ENCODE peak calls at places on chromosomes 6 and 20, in five cellular contexts. D is HEK293T, F is HepG2, T is NT2/D1, W is H1. S is an unnamed sample.

GRCh38 chr20:54092021-54092420 is 21.6 kb upstream of the BCAS1 start:
- DNase-seq in F (no peak), T (no peak), W (no peak), D (no peak), S (no peak)

GRCh38 chr6:18469486-18469885 is 82.3 kb downstream of the RNF144B start:
- DNase-seq in F (no peak), T (no peak), W (no peak), D (no peak), S (no peak)

GRCh38 chr6:126797981-126798380 is 320.5 kb upstream of the RSPO3 start:
- DNase-seq in T (no peak), W (no peak), D (no peak), F (no peak), S (no peak)

GRCh38 chr6:37930288-37931075 is 111.0 kb downstream of the ZFAND3 start:
- DNase-seq in T (no peak), D (no peak), F (peak; percentile 65), W (no peak), S (no peak)

GRCh38 chr6:12301009-12301408 is 10.8 kb downstream of the EDN1 start:
- DNase-seq in T (no peak), D (no peak), F (no peak), W (no peak), S (no peak)

GRCh38 chr6:166202321-166202733 is 34.7 kb upstream of the TBXT start:
- DNase-seq in F (no peak), W (no peak), T (no peak), D (no peak), S (peak; percentile 51)

GRCh38 chr6:144602523-144603180 is 317.5 kb downstream of the UTRN start:
- DNase-seq in T (no peak), D (no peak), W (no peak), F (no peak), S (no peak)

GRCh38 chr6:55674672-55675071 is 95.7 kb upstream of the HMGCLL1 start:
- DNase-seq in D (no peak), T (no peak), W (no peak), F (no peak), S (no peak)

GRCh38 chr6:44040786-44041185 is 86.5 kb downstream of the MRPL14 start:
- DNase-seq in F (no peak), T (no peak), W (no peak), D (no peak), S (no peak)

GRCh38 chr6:51844391-51844735 is 243.1 kb downstream of the PKHD1 start:
- DNase-seq in D (no peak), T (no peak), F (no peak), W (no peak), S (no peak)

GRCh38 chr20:35215066-35215956 is 11.2 kb upstream of the MMP24 start:
- DNase-seq in W (no peak), D (no peak), F (peak; percentile 61), T (no peak), S (no peak)

GRCh38 chr20:21018576-21018975 is 87.6 kb downstream of the LINC00237 start:
- DNase-seq in T (no peak), F (no peak), W (no peak), D (no peak), S (no peak)

GRCh38 chr6:18551228-18551627 is 164.1 kb downstream of the RNF144B start:
- DNase-seq in W (no peak), F (no peak), D (no peak), T (no peak), S (no peak)

GRCh38 chr6:20024316-20024673 is 187.1 kb downstream of the ID4 start:
- DNase-seq in W (no peak), T (no peak), D (no peak), F (no peak), S (no peak)

GRCh38 chr6:146542881-146543210 is 787 bp upstream of the RAB32 start:
- DNase-seq in T (no peak), F (no peak), D (no peak), W (no peak), S (no peak)

GRCh38 chr6:111987295-111987694 is 66.6 kb upstream of the CCN6 start:
- DNase-seq in F (no peak), D (no peak), T (no peak), W (no peak), S (no peak)

GRCh38 chr20:32585011-32585518 is at the start of gene NOL4L:
- DNase-seq in W (no peak), D (peak; percentile 36), F (no peak), T (no peak), S (no peak)

GRCh38 chr6:32965901-32966300 is 2.5 kb upstream of the BRD2 start:
- DNase-seq in D (no peak), T (no peak), W (no peak), F (no peak), S (no peak)

GRCh38 chr20:63850689-63851547 is 10.4 kb upstream of the ABHD16B start:
- DNase-seq in W (no peak), F (no peak), T (no peak), D (no peak), S (peak; percentile 83)

GRCh38 chr6:27865952-27866369 is 46.2 kb downstream of the OR2B2 start:
- DNase-seq in F (no peak), W (no peak), D (no peak), T (peak; percentile 63), S (no peak)

GRCh38 chr6:17928514-17929430 is 58.7 kb downstream of the KIF13A start:
- DNase-seq in D (no peak), F (peak; percentile 41), W (no peak), T (no peak), S (no peak)

GRCh38 chr6:2763345-2763841 is 1.8 kb upstream of the WRNIP1 start:
- DNase-seq in D (no peak), T (no peak), F (no peak), W (no peak), S (no peak)

GRCh38 chr6:149881860-149882259 is 16.1 kb downstream of the RAET1E start:
- DNase-seq in W (no peak), F (no peak), T (no peak), D (no peak), S (no peak)

GRCh38 chr6:33105916-33106871 is 30.4 kb downstream of the HLA-DPB1 start:
- DNase-seq in F (no peak), W (no peak), D (no peak), T (no peak), S (no peak)

GRCh38 chr20:51540585-51540984 is 1.9 kb downstream of the NFATC2 start:
- DNase-seq in T (no peak), W (no peak), D (no peak), F (no peak), S (no peak)

GRCh38 chr20:51153867-51154707 is 131.2 kb upstream of the KCNG1 start:
- DNase-seq in D (no peak), W (no peak), F (no peak), T (no peak), S (no peak)

GRCh38 chr6:137102050-137102848 is 57.5 kb upstream of the IL20RA start:
- DNase-seq in T (no peak), D (no peak), W (no peak), F (no peak), S (peak; percentile 92)

GRCh38 chr6:137104926-137105325 is 60.2 kb upstream of the IL20RA start:
- DNase-seq in D (no peak), F (no peak), T (no peak), W (no peak), S (no peak)

GRCh38 chr6:137105375-137105774 is 60.6 kb upstream of the IL20RA start:
- DNase-seq in F (no peak), D (no peak), W (no peak), T (no peak), S (no peak)

GRCh38 chr6:137099689-137100398 is 55.1 kb upstream of the IL20RA start:
- DNase-seq in F (no peak), D (no peak), W (no peak), T (no peak), S (no peak)

GRCh38 chr6:137102851-137103492 is 58.2 kb upstream of the IL20RA start:
- DNase-seq in D (no peak), T (no peak), W (no peak), F (no peak), S (peak; percentile 100)
- TF ChIP-seq SUZ12 in D (no peak), T (no peak), W (no peak), F (no peak), S (no peak)

GRCh38 chr20:41567615-41568014 is 50.6 kb downstream of the CHD6 start:
- DNase-seq in F (no peak), W (no peak), D (no peak), T (no peak), S (no peak)
- TF ChIP-seq SUZ12 in F (no peak), W (no peak), D (no peak), T (no peak), S (no peak)

DNA sequence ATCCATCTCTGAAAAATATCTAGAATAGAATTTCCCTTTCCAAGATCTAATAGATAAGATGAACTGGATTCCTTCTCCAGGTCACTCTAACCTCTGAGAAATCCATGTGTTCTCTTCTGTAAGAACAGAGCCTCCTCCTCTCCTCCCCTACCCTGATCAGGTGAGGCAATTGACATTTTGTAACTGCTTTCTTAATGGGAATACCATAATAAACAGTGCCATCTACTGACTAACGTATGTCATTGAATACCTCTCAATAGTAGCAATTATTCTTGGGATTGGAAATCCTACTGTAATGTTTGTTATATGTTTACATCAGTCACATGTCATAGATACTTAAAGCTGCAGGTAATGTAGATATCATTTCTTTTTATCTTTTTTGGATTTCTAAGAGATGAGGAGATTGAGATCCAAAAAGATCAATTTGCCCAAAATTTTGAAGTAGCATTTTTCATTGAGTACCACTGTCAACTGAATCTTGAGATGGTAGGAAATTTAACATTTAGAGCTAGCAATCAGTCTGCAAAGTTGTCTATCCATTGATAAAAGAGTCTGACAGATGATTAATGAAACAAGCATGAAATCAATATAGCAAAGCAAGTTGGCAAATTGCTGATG is 365.8 kb upstream of the HSF2 start:
- DNase-seq in F (peak; percentile 55), D (peak; percentile 67), W (peak; percentile 29), T (peak; percentile 40), S (no peak)
- TF ChIP-seq SUZ12 in F (no peak), D (no peak), W (no peak), T (no peak), S (no peak)

DNA sequence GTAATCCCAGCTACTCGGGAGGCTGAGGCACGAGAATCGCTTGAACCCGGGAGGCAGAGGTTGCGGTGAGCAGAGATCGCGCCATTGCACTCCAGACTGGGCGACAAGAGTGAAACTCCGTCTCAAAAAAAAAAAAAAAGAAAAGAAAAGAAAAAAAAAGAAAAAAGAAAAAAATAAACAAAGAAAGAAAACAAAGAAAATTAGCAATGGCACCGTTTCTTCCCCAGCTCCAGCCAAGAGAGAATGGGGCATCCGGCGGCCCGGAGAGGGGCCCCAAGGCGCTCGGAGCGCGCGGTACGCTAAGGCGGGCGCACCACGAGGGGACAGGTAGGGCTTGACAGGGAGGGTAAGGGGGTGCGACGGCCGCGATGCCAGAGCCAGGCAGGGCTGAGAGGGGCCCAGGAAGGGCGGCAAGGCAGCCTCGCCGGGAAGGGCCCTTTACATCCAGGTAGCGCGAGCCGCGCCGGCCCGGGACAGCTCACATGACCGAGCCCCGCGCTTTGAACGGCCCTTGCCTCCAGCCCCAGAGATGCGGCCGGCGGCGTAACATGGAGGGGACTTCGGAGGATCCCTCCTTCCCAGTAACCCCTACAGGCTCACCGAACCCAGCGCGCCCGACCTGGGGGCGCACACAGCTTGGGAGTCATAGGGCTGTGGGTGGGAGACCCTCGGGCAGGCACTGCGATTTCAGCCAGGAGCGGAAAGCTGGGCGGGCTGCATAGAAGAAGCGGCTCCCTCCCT is 1.4 kb downstream of the BMP7 start:
- DNase-seq in D (peak; percentile 34), F (no peak), T (no peak), W (no peak), S (no peak)
- TF ChIP-seq SUZ12 in D (no peak), F (no peak), T (no peak), W (peak; percentile 91), S (peak; percentile 35)

S was measured in GM12878.